ENCODE peak calls at places on chromosome 3, in four cellular contexts. D, Q, U and T are unnamed samples.
A peak's percentile ranks its signal among the peaks of the same experiment; 100 is the strongest.

GRCh38 chr3:155737844-155738460 is 6.9 kb downstream of the PLCH1 start:
- DNase-seq in D (peak; percentile 54), Q (no peak), U (no peak), T (no peak)

GRCh38 chr3:147773236-147773635 is 364.1 kb downstream of the ZIC1 start:
- DNase-seq in D (no peak), Q (peak; percentile 18), U (peak; percentile 6), T (peak; percentile 55)

GRCh38 chr3:49359623-49360022 is 1.5 kb upstream of the GPX1 start:
- DNase-seq in D (no peak), Q (peak; percentile 62), U (peak; percentile 62), T (no peak)

GRCh38 chr3:158185711-158186110 is 75.8 kb downstream of the RSRC1 start:
- DNase-seq in D (no peak), Q (no peak), U (no peak), T (no peak)

GRCh38 chr3:42663581-42664442 is 10.3 kb downstream of the ZBTB47 start:
- DNase-seq in D (peak; percentile 28), Q (no peak), U (no peak), T (no peak)

GRCh38 chr3:151816091-151816604 is 2.2 kb downstream of the AADAC start:
- DNase-seq in D (no peak), Q (peak; percentile 85), U (peak; percentile 54), T (peak; percentile 58)

GRCh38 chr3:158106773-158107461 is 697 bp upstream of the SHOX2 start:
- DNase-seq in D (peak; percentile 38), Q (peak; percentile 52), U (peak; percentile 36), T (peak; percentile 61)

GRCh38 chr3:131658115-131658514 is 155.3 kb upstream of the MRPL3 start:
- DNase-seq in D (no peak), Q (no peak), U (no peak), T (no peak)

GRCh38 chr3:66139415-66139814 is 81.4 kb upstream of the SLC25A26 start:
- DNase-seq in D (no peak), Q (no peak), U (peak; percentile 18), T (no peak)

GRCh38 chr3:175564335-175564734 is 705.2 kb downstream of the NAALADL2 start:
- DNase-seq in D (no peak), Q (no peak), U (no peak), T (peak; percentile 13)

GRCh38 chr3:112093180-112093522 is 7.0 kb downstream of the C3orf52 start:
- DNase-seq in D (no peak), Q (no peak), U (no peak), T (no peak)

GRCh38 chr3:100833483-100833882 is 124.2 kb downstream of the TFG start:
- DNase-seq in D (no peak), Q (no peak), U (no peak), T (no peak)

GRCh38 chr3:43171770-43172169 is 65.9 kb upstream of the POMGNT2 start:
- DNase-seq in D (no peak), Q (peak; percentile 55), U (peak; percentile 62), T (peak; percentile 60)

GRCh38 chr3:18382760-18383369 is 42.3 kb downstream of the SATB1 start:
- DNase-seq in D (no peak), Q (no peak), U (no peak), T (no peak)

GRCh38 chr3:160948273-160948672 is 156.9 kb downstream of the B3GALNT1 start:
- DNase-seq in D (no peak), Q (no peak), U (no peak), T (no peak)

GRCh38 chr3:158765518-158766205 is 33.4 kb upstream of the RARRES1 start:
- DNase-seq in D (no peak), Q (no peak), U (peak; percentile 53), T (no peak)

GRCh38 chr3:189822726-189823125 is 191.5 kb downstream of the TP63 start:
- DNase-seq in D (no peak), Q (no peak), U (peak; percentile 2), T (no peak)

GRCh38 chr3:38438421-38438820 is 15.3 kb upstream of the ACVR2B start:
- DNase-seq in D (no peak), Q (peak; percentile 46), U (peak; percentile 27), T (no peak)

GRCh38 chr3:71651625-71652024 is 68.1 kb upstream of the FOXP1 start:
- DNase-seq in D (no peak), Q (no peak), U (no peak), T (no peak)

GRCh38 chr3:81743096-81744025 is 18.1 kb downstream of the GBE1 start:
- DNase-seq in D (no peak), Q (peak; percentile 96), U (peak; percentile 97), T (peak; percentile 96)

GRCh38 chr3:12158387-12159226 is at the start of gene TIMP4:
- DNase-seq in D (no peak), Q (peak; percentile 68), U (peak; percentile 65), T (peak; percentile 39)

GRCh38 chr3:11379824-11380281 is 107.7 kb downstream of the ATG7 start:
- DNase-seq in D (no peak), Q (no peak), U (no peak), T (no peak)

GRCh38 chr3:155182467-155182866 is 102.3 kb downstream of the MME start:
- DNase-seq in D (no peak), Q (no peak), U (no peak), T (no peak)

GRCh38 chr3:47475029-47475569 is 642 bp downstream of the SCAP start:
- DNase-seq in D (no peak), Q (peak; percentile 69), U (no peak), T (peak; percentile 67)

GRCh38 chr3:135784557-135784956 is 181.0 kb upstream of the PPP2R3A start:
- DNase-seq in D (peak; percentile 31), Q (no peak), U (no peak), T (no peak)

GRCh38 chr3:134027631-134028030 is 2.1 kb downstream of the SLCO2A1 start:
- DNase-seq in D (no peak), Q (no peak), U (no peak), T (no peak)